ENCODE peak calls at places on chromosomes 5 and 9, in eight cellular contexts. Q is A549; E is epithelial cell of prostate; D is lower lobe of right lung; Y is RWPE1; G is CD4-positive, alpha-beta T cell; S is mesendoderm; Z is breast epithelium. H is an unnamed sample.

GRCh38 chr9:98410185-98410697 is 154.8 kb upstream of the TBC1D2 start:
- DNase-seq in Q (no peak), E (no peak), D (no peak), Y (peak), G (no peak), S (peak), Z (no peak), H (no peak)

GRCh38 chr5:108818613-108819272 is 71.0 kb downstream of the FER start:
- DNase-seq in Q (peak), E (peak), D (no peak), Y (peak), G (no peak), S (no peak), Z (no peak), H (no peak)

GRCh38 chr5:57442080-57442839 is 40.4 kb downstream of the ACTBL2 start:
- DNase-seq in Q (peak), E (peak), D (no peak), Y (peak), G (no peak), S (no peak), Z (peak), H (no peak)

GRCh38 chr5:151173711-151174611 is 16.4 kb upstream of the ANXA6 start:
- DNase-seq in Q (no peak), E (no peak), D (no peak), Y (no peak), G (no peak), S (no peak), Z (no peak), H (no peak)

GRCh38 chr5:14240366-14240765 is 97.2 kb downstream of the TRIO start:
- DNase-seq in Q (no peak), E (no peak), D (no peak), Y (no peak), G (no peak), S (no peak), Z (no peak), H (no peak)

GRCh38 chr9:35826071-35826701 is 2.3 kb downstream of the FAM221B start:
- DNase-seq in Q (peak), E (no peak), D (no peak), Y (peak), G (no peak), S (peak), Z (no peak), H (peak)

GRCh38 chr5:107671742-107672211 is 1.0 kb upstream of the EFNA5 start:
- DNase-seq in Q (peak), E (no peak), D (no peak), Y (peak), G (no peak), S (peak), Z (peak), H (no peak)

GRCh38 chr9:137313956-137314560 is 12.0 kb upstream of the NRARP start:
- DNase-seq in Q (peak), E (no peak), D (no peak), Y (peak), G (no peak), S (no peak), Z (no peak), H (no peak)

GRCh38 chr9:128372188-128372641 is 1.0 kb downstream of the URM1 start:
- DNase-seq in Q (no peak), E (no peak), D (no peak), Y (no peak), G (no peak), S (no peak), Z (no peak), H (no peak)

GRCh38 chr9:134946663-134947062 is 29.0 kb upstream of the FCN1 start:
- DNase-seq in Q (no peak), E (no peak), D (no peak), Y (no peak), G (no peak), S (no peak), Z (no peak), H (no peak)
- H3K27ac ChIP-seq in Q (no peak), E (no peak), D (no peak), Y (no peak), G (no peak), S (no peak), Z (no peak), H (no peak)

GRCh38 chr5:137269297-137269696 is 229.8 kb downstream of the SPOCK1 start:
- DNase-seq in Q (no peak), E (no peak), D (no peak), Y (no peak), G (no peak), S (no peak), Z (no peak), H (no peak)

GRCh38 chr5:137269886-137270285 is 229.2 kb downstream of the SPOCK1 start:
- DNase-seq in Q (no peak), E (no peak), D (no peak), Y (no peak), G (no peak), S (no peak), Z (no peak), H (no peak)

GRCh38 chr5:137272831-137273230 is 226.3 kb downstream of the SPOCK1 start:
- DNase-seq in Q (no peak), E (no peak), D (no peak), Y (no peak), G (no peak), S (no peak), Z (no peak), H (no peak)

GRCh38 chr5:137268646-137269045 is 230.5 kb downstream of the SPOCK1 start:
- DNase-seq in Q (no peak), E (no peak), D (no peak), Y (no peak), G (no peak), S (no peak), Z (no peak), H (no peak)

GRCh38 chr5:137273511-137273910 is 225.6 kb downstream of the SPOCK1 start:
- DNase-seq in Q (no peak), E (no peak), D (no peak), Y (no peak), G (no peak), S (no peak), Z (no peak), H (no peak)
- H3K27ac ChIP-seq in Q (no peak), E (no peak), D (no peak), Y (no peak), G (no peak), S (no peak), Z (no peak), H (no peak)

DNA sequence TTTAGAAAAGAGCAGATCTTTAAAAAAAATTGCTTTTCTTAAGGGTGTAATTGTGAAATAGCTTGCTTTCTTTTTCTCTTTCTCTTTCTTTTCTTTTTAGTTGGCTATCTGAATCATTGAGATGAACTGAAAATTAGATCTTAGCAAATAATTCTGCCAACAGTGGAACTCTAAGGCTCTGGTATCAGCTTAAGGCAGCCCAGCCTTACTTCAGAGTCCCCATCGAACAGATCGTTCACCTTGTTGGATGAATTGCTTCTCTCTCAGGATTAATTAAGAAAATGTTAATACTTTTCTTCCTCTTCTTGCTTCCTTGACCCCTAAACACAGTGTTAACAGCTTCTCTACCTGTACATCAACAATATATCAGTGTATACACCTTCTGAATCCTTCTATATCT is 92.1 kb downstream of the ZCCHC7 start:
- DNase-seq in Q (no peak), E (no peak), D (no peak), Y (no peak), G (no peak), S (no peak), Z (no peak), H (no peak)
- H3K27ac ChIP-seq in Q (no peak), E (no peak), D (no peak), Y (no peak), G (no peak), S (no peak), Z (no peak), H (no peak)

GRCh38 chr5:113295111-113295539 is 139.7 kb downstream of the TSSK1B start:
- DNase-seq in Q (no peak), E (no peak), D (no peak), Y (no peak), G (no peak), S (no peak), Z (no peak), H (no peak)
- H3K27ac ChIP-seq in Q (no peak), E (peak), D (no peak), Y (peak), G (no peak), S (no peak), Z (peak), H (no peak)

GRCh38 chr5:172445866-172446265 is 8.5 kb downstream of the SH3PXD2B start:
- DNase-seq in Q (no peak), E (no peak), D (no peak), Y (no peak), G (no peak), S (no peak), Z (no peak), H (no peak)
- H3K27ac ChIP-seq in Q (peak), E (no peak), D (no peak), Y (peak), G (no peak), S (no peak), Z (peak), H (no peak)

GRCh38 chr9:121503443-121503842 is 3.8 kb upstream of the GGTA1 start:
- DNase-seq in Q (no peak), E (no peak), D (no peak), Y (no peak), G (no peak), S (no peak), Z (no peak), H (no peak)
- H3K27ac ChIP-seq in Q (no peak), E (no peak), D (peak), Y (no peak), G (no peak), S (no peak), Z (no peak), H (no peak)

GRCh38 chr5:80860934-80861613 is 99.1 kb upstream of the RASGRF2 start:
- DNase-seq in Q (no peak), E (no peak), D (no peak), Y (no peak), G (no peak), S (peak), Z (no peak), H (no peak)

GRCh38 chr5:80865547-80865946 is 94.6 kb upstream of the RASGRF2 start:
- DNase-seq in Q (no peak), E (no peak), D (no peak), Y (no peak), G (no peak), S (no peak), Z (no peak), H (no peak)

GRCh38 chr5:80864706-80865435 is 95.3 kb upstream of the RASGRF2 start:
- DNase-seq in Q (no peak), E (no peak), D (no peak), Y (no peak), G (no peak), S (no peak), Z (no peak), H (no peak)

GRCh38 chr5:80864109-80864508 is 96.1 kb upstream of the RASGRF2 start:
- DNase-seq in Q (no peak), E (no peak), D (no peak), Y (no peak), G (no peak), S (no peak), Z (no peak), H (no peak)

DNA sequence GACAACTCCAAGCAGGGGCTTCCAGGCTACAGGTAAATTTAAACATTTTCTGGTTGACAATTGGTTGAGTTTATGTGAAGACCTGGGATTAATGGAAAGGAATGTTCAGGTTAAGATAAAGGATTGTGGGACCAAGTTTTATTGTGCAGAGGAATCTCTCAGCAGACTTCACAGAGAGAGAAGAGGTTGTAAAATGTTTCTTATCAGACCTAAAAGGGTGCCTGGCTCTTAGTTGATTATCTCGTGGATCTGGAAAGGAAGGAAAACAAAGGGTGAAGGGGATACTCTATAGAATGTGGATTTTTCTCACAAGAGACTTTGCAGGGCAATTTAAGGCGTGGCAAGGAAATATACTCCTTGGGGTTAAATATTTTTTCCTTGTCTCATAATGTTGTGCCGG is 96.5 kb upstream of the RASGRF2 start:
- DNase-seq in Q (no peak), E (no peak), D (no peak), Y (no peak), G (no peak), S (peak), Z (no peak), H (no peak)
- H3K27ac ChIP-seq in Q (no peak), E (no peak), D (no peak), Y (no peak), G (no peak), S (no peak), Z (no peak), H (no peak)

GRCh38 chr9:34253460-34253837 is 74.6 kb downstream of the UBAP1 start:
- DNase-seq in Q (peak), E (no peak), D (no peak), Y (no peak), G (no peak), S (no peak), Z (no peak), H (no peak)
- H3K27ac ChIP-seq in Q (peak), E (peak), D (peak), Y (peak), G (no peak), S (no peak), Z (peak), H (no peak)